ENCODE peak calls at places on chromosomes 1 and 21, in four cellular contexts. V, H, W and I are unnamed samples.

GRCh38 chr1:111463029-111463683 is 10.6 kb upstream of the C1orf162 start:
- DNase-seq in V (peak; percentile 48), H (no peak), W (no peak), I (no peak)

GRCh38 chr1:115062542-115063004 is 26.7 kb downstream of the TSPAN2 start:
- DNase-seq in V (peak; percentile 99), H (peak; percentile 77), W (no peak), I (peak; percentile 77)

GRCh38 chr1:63593887-63594617 is 841 bp downstream of the PGM1 start:
- DNase-seq in V (peak; percentile 92), H (peak; percentile 75), W (peak; percentile 35), I (peak; percentile 73)

GRCh38 chr1:67832737-67833594 is at the start of gene GNG12:
- DNase-seq in V (peak; percentile 67), H (peak; percentile 87), W (peak; percentile 15), I (no peak)

GRCh38 chr1:156204686-156205085 is 8.1 kb upstream of the PMF1 start:
- DNase-seq in V (no peak), H (no peak), W (no peak), I (no peak)

GRCh38 chr1:110272045-110272444 is 61.9 kb downstream of the KCNC4 start:
- DNase-seq in V (peak; percentile 42), H (no peak), W (no peak), I (no peak)

GRCh38 chr1:39105841-39106765 is 80.0 kb downstream of the NDUFS5 start:
- DNase-seq in V (no peak), H (peak; percentile 76), W (peak; percentile 67), I (no peak)

GRCh38 chr1:63984257-63984626 is 210.4 kb downstream of the ROR1 start:
- DNase-seq in V (no peak), H (no peak), W (no peak), I (no peak)

GRCh38 chr1:200518524-200518923 is 102.0 kb downstream of the KIF14 start:
- DNase-seq in V (no peak), H (no peak), W (peak; percentile 17), I (no peak)

GRCh38 chr1:55854911-55855310 is 639.7 kb upstream of the USP24 start:
- DNase-seq in V (no peak), H (no peak), W (no peak), I (no peak)

GRCh38 chr21:22609802-22610201 is 1611.6 kb downstream of the NCAM2 start:
- DNase-seq in V (no peak), H (no peak), W (no peak), I (no peak)

GRCh38 chr1:113792986-113793385 is 19.3 kb downstream of the RSBN1 start:
- DNase-seq in V (no peak), H (no peak), W (no peak), I (no peak)

GRCh38 chr1:2019162-2019542 is at the start of gene GABRD:
- DNase-seq in V (no peak), H (no peak), W (no peak), I (no peak)

GRCh38 chr1:54545916-54546635 is 2.0 kb upstream of the ACOT11 start:
- DNase-seq in V (no peak), H (no peak), W (no peak), I (no peak)

GRCh38 chr1:228283043-228283371 is 75.2 kb downstream of the OBSCN start:
- DNase-seq in V (no peak), H (peak; percentile 27), W (no peak), I (no peak)

GRCh38 chr1:206911064-206911663 is 10.6 kb downstream of the FCMR start:
- DNase-seq in V (peak; percentile 53), H (no peak), W (peak; percentile 63), I (no peak)

GRCh38 chr1:63261736-63262142 is 60.6 kb upstream of the FOXD3 start:
- DNase-seq in V (no peak), H (no peak), W (no peak), I (no peak)

GRCh38 chr1:57411262-57411661 is 12.6 kb downstream of the DAB1 start:
- DNase-seq in V (no peak), H (no peak), W (no peak), I (no peak)

GRCh38 chr1:216721878-216722277 is 1.4 kb downstream of the ESRRG start:
- DNase-seq in V (no peak), H (no peak), W (peak; percentile 54), I (no peak)

GRCh38 chr1:215567491-215568286 is 585 bp downstream of the KCTD3 start:
- DNase-seq in V (peak; percentile 51), H (peak; percentile 62), W (peak; percentile 78), I (peak; percentile 50)

GRCh38 chr1:161885013-161885412 is 118.9 kb downstream of the ATF6 start:
- DNase-seq in V (no peak), H (no peak), W (peak; percentile 37), I (no peak)

GRCh38 chr1:202599669-202600431 is 110.4 kb downstream of the SYT2 start:
- DNase-seq in V (peak; percentile 56), H (peak; percentile 80), W (peak; percentile 14), I (no peak)

GRCh38 chr1:1437033-1437903 is 1.8 kb downstream of the VWA1 start:
- DNase-seq in V (no peak), H (no peak), W (no peak), I (no peak)

GRCh38 chr1:226656201-226656600 is 82.9 kb downstream of the ITPKB start:
- DNase-seq in V (no peak), H (peak; percentile 39), W (peak; percentile 73), I (no peak)